ENCODE peak calls at places on chromosome 15, in five cellular contexts. A is A549, N is K562, B is GM12878, Y is HCT116. J is an unnamed sample.

GRCh38 chr15:57604502-57604901 is 12.8 kb downstream of the MYZAP start:
- DNase-seq in B (no peak), Y (no peak), N (no peak), A (no peak), J (no peak)

GRCh38 chr15:31396881-31397560 is 70.4 kb downstream of the KLF13 start:
- DNase-seq in B (no peak), Y (peak; percentile 66), N (peak; percentile 81), A (peak; percentile 92), J (peak; percentile 78)

GRCh38 chr15:57496946-57497944 is 94.5 kb upstream of the MYZAP start:
- DNase-seq in Y (no peak), B (no peak), N (no peak), A (peak; percentile 16), J (no peak)

GRCh38 chr15:68408526-68408925 is 23.4 kb downstream of the ITGA11 start:
- DNase-seq in B (no peak), N (no peak), A (no peak), Y (no peak), J (no peak)

GRCh38 chr15:89116404-89116803 is 28.1 kb downstream of the ABHD2 start:
- DNase-seq in Y (no peak), N (no peak), A (peak; percentile 46), B (no peak), J (no peak)

GRCh38 chr15:88383354-88383753 is 83.8 kb downstream of the MRPL46 start:
- DNase-seq in Y (no peak), B (no peak), N (no peak), A (no peak), J (no peak)

GRCh38 chr15:66896611-66897010 is 168.8 kb upstream of the SMAD3 start:
- DNase-seq in A (no peak), Y (no peak), B (no peak), N (no peak), J (no peak)

GRCh38 chr15:45307230-45307924 is 55.3 kb downstream of the SLC28A2 start:
- DNase-seq in A (peak; percentile 23), B (peak; percentile 31), Y (peak; percentile 32), N (no peak), J (peak; percentile 21)

GRCh38 chr15:98231696-98232440 is 271.4 kb downstream of the ARRDC4 start:
- DNase-seq in Y (no peak), B (no peak), N (no peak), A (no peak), J (no peak)

GRCh38 chr15:28923726-28924280 is 38.0 kb downstream of the APBA2 start:
- DNase-seq in Y (no peak), B (no peak), N (no peak), A (no peak), J (no peak)

GRCh38 chr15:94305133-94305532 is 73.8 kb downstream of the MCTP2 start:
- DNase-seq in Y (no peak), A (no peak), N (no peak), B (no peak), J (peak; percentile 72)

GRCh38 chr15:60392986-60393811 is 4.6 kb downstream of the ANXA2 start:
- DNase-seq in Y (peak; percentile 98), B (no peak), A (peak; percentile 98), N (no peak), J (peak; percentile 50)

GRCh38 chr15:58568157-58568571 is 136.4 kb downstream of the LIPC start:
- DNase-seq in A (no peak), B (no peak), Y (no peak), N (no peak), J (peak; percentile 62)

DNA sequence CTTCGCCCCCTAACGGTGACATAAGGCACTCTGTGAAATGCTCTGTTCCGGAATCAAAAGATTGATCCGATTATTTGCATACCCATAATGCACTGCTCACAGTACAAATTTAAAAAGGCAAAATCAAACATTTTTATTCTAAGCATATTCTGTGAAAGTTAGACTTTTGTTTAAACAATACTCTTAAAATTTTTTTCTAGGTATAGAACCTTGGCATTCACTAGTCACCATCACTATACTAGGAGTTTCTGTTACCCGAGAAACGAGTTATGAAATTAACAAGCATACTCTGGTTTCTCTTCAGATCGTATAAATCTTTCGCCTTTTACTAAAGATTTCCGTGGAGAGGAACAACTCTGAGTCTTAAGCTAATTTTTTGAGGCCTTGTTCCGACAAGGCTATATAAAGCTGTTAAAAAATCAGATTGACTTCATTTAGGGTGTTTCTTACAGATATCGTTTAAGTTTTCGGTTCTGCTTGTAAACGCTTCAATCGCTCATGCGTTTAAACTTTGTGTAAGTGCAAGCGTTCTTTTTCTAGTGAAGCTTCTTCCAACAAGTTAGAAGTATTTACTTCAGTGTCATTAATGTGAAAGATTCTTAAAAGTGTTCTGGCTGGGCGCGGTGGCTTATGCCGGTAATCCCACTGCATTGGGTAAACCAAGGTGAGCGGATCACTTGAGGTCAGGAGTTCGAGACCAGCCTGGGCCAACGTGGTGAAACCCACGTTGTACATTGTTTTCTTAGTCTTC is at the start of gene RNU5B-1:
- DNase-seq in B (peak; percentile 96), N (peak; percentile 77), A (peak; percentile 98), Y (peak; percentile 97), J (peak; percentile 94)
- TF ChIP-seq POLR2A in B (peak; percentile 96), N (peak; percentile 100), A (peak; percentile 100), Y (peak; percentile 100), J (peak; percentile 99)

GRCh38 chr15:47500823-47501222 is 216.5 kb upstream of the SEMA6D start:
- DNase-seq in B (no peak), Y (no peak), N (no peak), A (no peak), J (no peak)

DNA sequence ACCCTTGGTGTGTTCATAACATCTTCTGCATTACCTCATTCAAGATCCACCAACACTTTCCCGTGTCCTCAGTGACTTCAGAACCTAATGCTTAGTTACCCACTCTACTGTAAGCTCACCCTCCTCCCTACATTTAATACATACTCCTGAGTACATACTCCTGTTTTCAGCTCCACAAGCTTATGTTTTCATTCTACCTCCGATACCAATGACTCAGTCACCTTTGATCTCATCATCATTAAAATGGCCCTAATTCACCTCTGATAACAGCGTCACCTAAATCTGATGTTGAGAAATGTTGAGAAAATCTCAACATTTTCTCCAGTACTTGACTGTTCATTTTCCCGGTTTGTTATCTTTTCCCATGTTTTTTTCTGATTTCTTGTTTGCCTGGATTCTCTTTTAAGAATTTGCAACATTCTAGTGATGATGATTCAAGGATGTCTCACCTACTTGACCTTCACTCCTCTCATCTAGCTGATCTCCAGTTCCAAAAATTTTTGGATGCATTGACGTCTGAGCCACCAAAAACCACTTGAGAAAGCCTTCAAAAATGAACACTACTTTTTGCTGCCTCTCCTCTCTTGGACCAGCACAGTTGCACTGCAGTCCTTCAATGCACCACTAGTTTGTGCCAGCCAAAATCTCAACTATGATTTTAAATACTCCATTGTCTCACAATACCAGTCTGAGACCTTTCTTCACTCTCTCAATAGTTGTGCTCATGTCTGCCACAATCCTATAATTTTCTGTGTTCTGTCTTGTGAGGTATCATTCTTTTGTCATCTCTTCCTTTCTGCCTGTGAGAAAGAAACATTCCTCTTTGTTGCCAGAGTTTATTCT is 220.7 kb upstream of the SEMA6D start:
- DNase-seq in A (no peak), Y (no peak), B (no peak), N (no peak), J (no peak)
- TF ChIP-seq CTCF in A (no peak), Y (no peak), B (no peak), N (no peak), J (no peak)

GRCh38 chr15:70427531-70428120 is 329.9 kb upstream of the TLE3 start:
- DNase-seq in A (no peak), N (no peak), Y (no peak), B (no peak), J (no peak)
- TF ChIP-seq MAX in A (no peak), N (no peak), Y (no peak), B (no peak), J (no peak)

GRCh38 chr15:43183270-43183669 is 1.9 kb upstream of the CCNDBP1 start:
- DNase-seq in A (no peak), Y (no peak), B (no peak), N (no peak), J (no peak)

GRCh38 chr15:43186003-43186353 is 775 bp downstream of the CCNDBP1 start:
- DNase-seq in B (no peak), Y (no peak), N (no peak), A (peak; percentile 10), J (no peak)

GRCh38 chr15:43184407-43185160 is 619 bp upstream of the CCNDBP1 start:
- DNase-seq in B (no peak), A (no peak), N (no peak), Y (no peak), J (no peak)

GRCh38 chr15:43187544-43188155 is 2.4 kb downstream of the CCNDBP1 start:
- DNase-seq in N (no peak), B (no peak), A (peak; percentile 51), Y (peak; percentile 24), J (peak; percentile 67)

GRCh38 chr15:43185161-43186002 is at the start of gene CCNDBP1:
- DNase-seq in B (peak; percentile 87), N (peak; percentile 99), A (peak; percentile 93), Y (peak; percentile 84), J (peak; percentile 97)
- TF ChIP-seq POLR2A in B (peak; percentile 98), N (peak; percentile 89), A (peak; percentile 77), Y (peak; percentile 53), J (peak; percentile 84)

GRCh38 chr15:78837543-78837942 is 26.3 kb upstream of the ADAMTS7 start:
- DNase-seq in B (no peak), A (no peak), N (no peak), Y (no peak), J (no peak)
- TF ChIP-seq CTCF in B (no peak), A (no peak), N (no peak), Y (no peak), J (no peak)

J was measured in NB4.